ENCODE peak calls at places on chromosomes 6 and 20, in seven cellular contexts. A is OCI-LY7, H is PC-3, O is hepatocyte, J is HCT116, T is SK-N-SH, B is MM.1S. D is an unnamed sample.

GRCh38 chr20:50122763-50123162 is 9.8 kb upstream of the UBE2V1 start:
- DNase-seq in O (no peak), H (no peak), J (no peak), B (no peak), A (no peak), T (no peak), D (no peak)

GRCh38 chr20:60046011-60046413 is 87.8 kb downstream of the CDH26 start:
- DNase-seq in J (no peak), A (no peak), B (no peak), H (no peak), T (no peak), O (peak; percentile 30), D (no peak)

GRCh38 chr6:86858970-86859369 is 78.4 kb upstream of the HTR1E start:
- DNase-seq in H (no peak), J (no peak), A (no peak), B (no peak), O (no peak), T (no peak), D (no peak)

GRCh38 chr20:45323731-45324130 is 15.6 kb upstream of the MATN4 start:
- DNase-seq in O (no peak), H (peak; percentile 64), T (no peak), A (no peak), B (no peak), J (no peak), D (no peak)

GRCh38 chr6:10401004-10401536 is 13.8 kb downstream of the TFAP2A start:
- DNase-seq in H (no peak), A (no peak), B (no peak), O (no peak), T (no peak), J (no peak), D (peak; percentile 53)

GRCh38 chr20:57335392-57335791 is 5.8 kb downstream of the SPO11 start:
- DNase-seq in T (no peak), H (peak; percentile 45), A (peak; percentile 52), B (no peak), O (no peak), J (no peak), D (no peak)

GRCh38 chr6:24307881-24308280 is 50.0 kb downstream of the DCDC2 start:
- DNase-seq in O (no peak), B (no peak), T (no peak), H (no peak), J (no peak), A (no peak), D (no peak)

GRCh38 chr6:108797951-108798671 is 50.1 kb upstream of the ARMC2 start:
- DNase-seq in B (no peak), T (no peak), O (no peak), J (no peak), A (no peak), H (peak; percentile 8), D (no peak)

GRCh38 chr6:10434235-10434634 is 19.4 kb upstream of the TFAP2A start:
- DNase-seq in O (no peak), T (no peak), J (no peak), H (peak; percentile 34), B (no peak), A (no peak), D (no peak)

GRCh38 chr6:63804381-63804956 is 168.9 kb downstream of the PHF3 start:
- DNase-seq in H (peak; percentile 88), B (no peak), J (no peak), A (no peak), T (peak; percentile 57), O (no peak), D (no peak)

GRCh38 chr6:124753562-124753961 is 208.7 kb upstream of the RNF217 start:
- DNase-seq in B (no peak), A (no peak), H (no peak), J (no peak), T (no peak), O (no peak), D (no peak)

GRCh38 chr20:47392015-47392720 is 35.7 kb upstream of the ZMYND8 start:
- DNase-seq in O (no peak), B (peak; percentile 36), T (peak; percentile 23), J (peak; percentile 81), H (peak; percentile 99), A (peak; percentile 78), D (peak; percentile 16)

GRCh38 chr6:166058064-166058739 is 109.4 kb downstream of the TBXT start:
- DNase-seq in A (no peak), B (no peak), T (peak; percentile 25), H (no peak), O (peak; percentile 63), J (no peak), D (no peak)

GRCh38 chr20:7980332-7981046 is 39.1 kb downstream of the TMX4 start:
- DNase-seq in H (peak; percentile 62), J (peak; percentile 23), O (peak; percentile 66), B (peak; percentile 41), T (peak; percentile 33), A (peak; percentile 36), D (peak; percentile 51)

GRCh38 chr6:162092816-162093502 is 634.6 kb downstream of the PRKN start:
- DNase-seq in J (no peak), H (no peak), B (no peak), O (no peak), T (no peak), A (no peak), D (no peak)

GRCh38 chr20:50690979-50691584 is at the start of gene RIPOR3:
- DNase-seq in T (peak; percentile 67), O (peak; percentile 19), J (no peak), A (no peak), B (no peak), H (no peak), D (peak; percentile 64)

GRCh38 chr6:34559651-34560365 is 3.7 kb upstream of the SPDEF start:
- DNase-seq in J (no peak), T (no peak), O (no peak), A (no peak), H (no peak), B (no peak), D (peak; percentile 41)

GRCh38 chr6:168601101-168601500 is 160.1 kb downstream of the SMOC2 start:
- DNase-seq in H (no peak), A (no peak), O (no peak), T (no peak), J (no peak), B (no peak), D (no peak)

GRCh38 chr6:168600381-168600780 is 159.4 kb downstream of the SMOC2 start:
- DNase-seq in B (no peak), O (no peak), A (no peak), T (no peak), J (no peak), H (no peak), D (no peak)

GRCh38 chr6:168605964-168606363 is 165.0 kb downstream of the SMOC2 start:
- DNase-seq in H (no peak), O (peak; percentile 27), J (no peak), A (no peak), B (peak; percentile 38), T (no peak), D (no peak)

GRCh38 chr6:168599769-168600330 is 158.9 kb downstream of the SMOC2 start:
- DNase-seq in H (no peak), O (no peak), T (no peak), B (no peak), J (no peak), A (no peak), D (no peak)

DNA sequence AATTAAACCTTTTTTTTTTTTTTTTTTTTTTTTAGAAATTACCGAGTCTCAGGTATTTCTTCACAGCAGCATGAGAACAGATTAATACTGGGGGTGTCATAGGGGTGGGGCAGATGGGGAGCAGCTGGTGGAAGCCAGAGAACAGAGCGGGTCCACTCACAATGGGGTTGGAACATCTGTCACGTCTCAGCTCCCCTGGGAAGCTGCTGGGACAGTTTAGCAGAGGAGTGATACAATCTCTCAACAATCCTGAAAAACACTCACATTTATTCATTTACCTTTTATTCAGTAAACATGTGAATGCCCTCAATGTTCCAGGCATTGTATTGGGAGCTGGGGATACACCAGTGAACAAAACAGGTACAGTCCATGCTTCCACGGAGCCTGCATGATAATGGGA is 162.2 kb downstream of the SMOC2 start:
- DNase-seq in B (no peak), J (no peak), T (peak; percentile 54), O (no peak), H (no peak), A (no peak), D (no peak)
- TF ChIP-seq EZH2phosphoT487 in B (no peak), J (no peak), T (no peak), O (no peak), H (no peak), A (no peak), D (no peak)

DNA sequence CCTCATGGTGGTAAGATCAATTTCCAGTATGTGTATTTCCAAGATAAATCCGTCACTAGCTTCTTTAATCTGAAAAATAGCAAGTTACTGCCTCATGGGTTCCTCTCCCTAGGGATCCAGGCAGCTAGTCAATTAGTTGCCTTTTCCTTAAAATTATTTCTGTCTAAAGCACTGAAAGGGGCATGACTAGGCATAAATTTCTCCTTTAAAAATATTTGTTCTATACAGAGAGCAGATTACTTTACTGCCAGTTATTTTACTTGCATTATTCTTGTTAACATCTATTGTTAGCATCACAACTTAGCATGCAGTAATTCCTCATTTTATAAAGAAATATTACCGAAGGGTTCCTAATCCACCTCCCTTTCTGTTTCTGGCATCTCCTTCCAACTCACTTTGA is 1.4 kb downstream of the MTCL3 start:
- DNase-seq in T (no peak), O (no peak), J (no peak), B (no peak), H (no peak), A (no peak), D (no peak)
- TF ChIP-seq EZH2phosphoT487 in T (no peak), O (no peak), J (no peak), B (no peak), H (no peak), A (no peak), D (no peak)

GRCh38 chr6:139153876-139154275 is 19.0 kb downstream of the HECA start:
- DNase-seq in H (no peak), O (no peak), J (no peak), T (no peak), B (no peak), A (no peak), D (no peak)
- TF ChIP-seq EZH2phosphoT487 in H (no peak), O (no peak), J (no peak), T (no peak), B (no peak), A (no peak), D (no peak)

GRCh38 chr6:111842271-111842822 is 30.9 kb downstream of the FYN start:
- DNase-seq in A (no peak), O (no peak), H (no peak), T (no peak), B (no peak), J (no peak), D (no peak)

GRCh38 chr6:111842891-111843290 is 30.4 kb downstream of the FYN start:
- DNase-seq in T (no peak), H (no peak), B (peak; percentile 82), J (no peak), A (no peak), O (peak; percentile 17), D (peak; percentile 57)

GRCh38 chr6:111843347-111844147 is 29.7 kb downstream of the FYN start:
- DNase-seq in B (peak; percentile 57), H (no peak), O (no peak), A (no peak), T (no peak), J (no peak), D (no peak)

GRCh38 chr6:111840821-111841220 is 32.4 kb downstream of the FYN start:
- DNase-seq in J (no peak), H (no peak), B (no peak), O (no peak), T (no peak), A (no peak), D (no peak)

DNA sequence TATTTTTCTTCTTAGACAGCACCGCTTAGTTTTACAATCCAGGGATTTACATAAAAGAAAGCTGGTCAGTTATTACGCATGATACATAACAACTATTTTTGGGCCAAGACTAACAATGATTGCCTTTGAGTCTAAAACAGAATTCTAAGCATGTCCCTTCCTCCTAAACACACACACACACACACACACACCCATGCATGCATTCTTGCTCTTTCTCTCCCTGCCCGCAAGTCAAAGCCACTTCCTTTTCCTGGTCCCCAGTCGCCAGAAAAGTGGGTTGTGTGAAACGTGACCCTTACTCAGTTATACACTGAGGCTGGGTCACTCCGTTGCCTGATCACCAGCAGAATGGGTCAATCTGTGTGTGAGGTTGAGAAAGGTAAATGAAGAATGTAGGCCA is 31.4 kb downstream of the FYN start:
- DNase-seq in B (no peak), O (no peak), T (no peak), H (no peak), A (peak; percentile 43), J (no peak), D (no peak)
- TF ChIP-seq EZH2phosphoT487 in B (no peak), O (no peak), T (no peak), H (no peak), A (no peak), J (no peak), D (no peak)